ENCODE peak calls at places on chromosome 15, in six cellular contexts. X is choroid plexus epithelial cell, C is cardiac muscle cell, K is upper lobe of left lung, Q is ovary, F is heart left ventricle. W is an unnamed sample.

GRCh38 chr15:66774001-66774814 is 72.2 kb downstream of the SMAD6 start:
- DNase-seq in X (peak), C (peak), K (peak), Q (peak), F (peak), W (peak)

GRCh38 chr15:44596511-44597010 is 59.6 kb downstream of the EIF3J start:
- DNase-seq in X (no peak), C (no peak), K (no peak), Q (no peak), F (no peak), W (no peak)

GRCh38 chr15:56699743-56700142 is 33.6 kb downstream of the ZNF280D start:
- DNase-seq in X (no peak), C (no peak), K (no peak), Q (no peak), F (no peak), W (no peak)

GRCh38 chr15:62894322-62895085 is 148.0 kb upstream of the TPM1 start:
- DNase-seq in X (peak), C (no peak), K (no peak), Q (no peak), F (no peak), W (no peak)

GRCh38 chr15:66408690-66409089 is 22.0 kb downstream of the MAP2K1 start:
- DNase-seq in X (peak), C (no peak), K (no peak), Q (no peak), F (no peak), W (peak)

GRCh38 chr15:52656412-52656811 is 22.8 kb downstream of the ATOSA start:
- DNase-seq in X (peak), C (no peak), K (no peak), Q (no peak), F (no peak), W (no peak)

GRCh38 chr15:96243701-96244100 is 86.8 kb upstream of the NR2F2 start:
- DNase-seq in X (peak), C (no peak), K (no peak), Q (no peak), F (no peak), W (no peak)

GRCh38 chr15:59303641-59304433 is 68.8 kb downstream of the MYO1E start:
- DNase-seq in X (peak), C (no peak), K (no peak), Q (no peak), F (no peak), W (no peak)

GRCh38 chr15:61853195-61853594 is 207.1 kb downstream of the VPS13C start:
- DNase-seq in X (no peak), C (no peak), K (no peak), Q (no peak), F (no peak), W (no peak)

GRCh38 chr15:69609176-69609575 is 156.6 kb downstream of the RPLP1 start:
- DNase-seq in X (peak), C (no peak), K (no peak), Q (no peak), F (no peak), W (peak)

GRCh38 chr15:71043373-71043772 is 71.9 kb upstream of the THSD4 start:
- DNase-seq in X (peak), C (no peak), K (no peak), Q (no peak), F (no peak), W (peak)

GRCh38 chr15:61057830-61058529 is 171.1 kb downstream of the RORA start:
- DNase-seq in X (no peak), C (no peak), K (no peak), Q (no peak), F (no peak), W (peak)

GRCh38 chr15:50828610-50829206 is 63.2 kb upstream of the SPPL2A start:
- DNase-seq in X (peak), C (no peak), K (no peak), Q (no peak), F (no peak), W (peak)
- TF ChIP-seq CTCF in X (no peak), C (no peak), K (no peak), Q (no peak), F (no peak), W (no peak)

GRCh38 chr15:80480909-80481308 is 76.7 kb downstream of the ARNT2 start:
- DNase-seq in X (peak), C (no peak), K (no peak), Q (peak), F (peak), W (peak)
- H3K4me3 ChIP-seq in X (no peak), C (no peak), K (no peak), Q (no peak), F (no peak), W (peak)

GRCh38 chr15:34855893-34856292 is 60.5 kb upstream of the ACTC1 start:
- DNase-seq in X (no peak), C (no peak), K (no peak), Q (no peak), F (no peak), W (peak)
- TF ChIP-seq CTCF in X (no peak), C (no peak), K (no peak), Q (no peak), F (no peak), W (no peak)

GRCh38 chr15:91099616-91100560 is at the start of gene SV2B:
- DNase-seq in X (peak), C (peak), K (peak), Q (no peak), F (peak), W (peak)
- H3K4me3 ChIP-seq in X (peak), C (peak), K (peak), Q (peak), F (peak), W (peak)

DNA sequence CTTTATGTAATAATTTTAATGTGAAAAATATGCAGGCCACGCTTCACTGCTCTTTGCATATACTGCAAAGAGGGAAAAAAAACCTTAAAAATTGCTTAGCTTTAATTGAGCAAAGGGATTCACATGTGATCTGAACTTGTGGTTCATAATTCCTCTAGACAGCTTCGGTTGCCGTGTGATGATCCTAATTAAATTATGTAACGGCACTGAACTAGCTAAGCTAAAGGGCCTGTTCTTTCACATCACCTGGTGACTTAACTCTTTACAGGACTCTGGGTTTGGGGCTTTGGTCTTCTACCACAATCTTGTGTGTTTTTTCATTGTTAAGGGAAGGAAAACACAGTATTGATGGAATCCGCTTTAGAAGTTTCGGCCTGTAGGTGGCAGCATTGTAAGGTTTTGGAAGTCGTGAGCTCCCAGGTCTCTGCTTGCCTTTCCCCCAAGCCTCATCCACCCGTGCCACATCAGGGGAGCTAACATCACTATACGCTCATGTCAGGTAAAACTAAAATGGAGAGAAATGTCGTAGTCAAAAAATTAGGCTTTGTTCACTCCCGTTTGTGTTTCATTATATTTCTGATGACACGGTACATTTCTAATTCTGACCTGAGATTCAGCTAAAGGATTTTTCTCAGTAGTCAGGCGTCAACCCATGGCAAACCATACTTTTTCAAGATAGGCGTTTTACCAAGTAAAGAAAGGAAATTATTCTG is 205.6 kb upstream of the DPH6 start:
- DNase-seq in X (peak), C (peak), K (no peak), Q (peak), F (no peak), W (peak)
- TF ChIP-seq CTCF in X (peak), C (peak), K (peak), Q (peak), F (peak), W (peak)

W was measured in fibroblast of the aortic adventitia.